ENCODE peak calls at places on chromosomes 1 and 21, in seven cellular contexts. W is stomach, G is GM12891, K is transverse colon, R is esophagus muscularis mucosa, F is HCT116, M is adrenal gland. H is an unnamed sample.

GRCh38 chr1:112872551-112872962 is 83.4 kb downstream of the SLC16A1 start:
- DNase-seq in R (no peak), M (no peak), W (no peak), K (no peak), F (no peak), G (no peak), H (no peak)

GRCh38 chr1:44405041-44405803 is at the start of gene RNF220:
- DNase-seq in W (peak; percentile 42), M (peak; percentile 35), R (no peak), K (peak; percentile 42), G (no peak), F (peak; percentile 79), H (peak; percentile 65)

GRCh38 chr1:198890531-198890930 is 251.7 kb downstream of the PTPRC start:
- DNase-seq in R (no peak), W (no peak), M (no peak), F (no peak), G (no peak), K (no peak), H (no peak)

GRCh38 chr21:43209575-43210453 is 41.0 kb downstream of the CRYAA start:
- DNase-seq in W (no peak), G (no peak), M (peak; percentile 95), R (no peak), K (no peak), F (no peak), H (peak; percentile 97)

GRCh38 chr1:1782399-1783221 is 4.3 kb upstream of the NADK start:
- DNase-seq in F (no peak), W (peak; percentile 88), M (peak; percentile 72), G (no peak), R (peak; percentile 94), K (peak; percentile 86), H (peak; percentile 63)

GRCh38 chr1:26291433-26291832 is 11.5 kb downstream of the SH3BGRL3 start:
- DNase-seq in W (no peak), R (no peak), F (no peak), M (no peak), K (no peak), G (no peak), H (no peak)

GRCh38 chr1:72724951-72725863 is 442.9 kb upstream of the NEGR1 start:
- DNase-seq in G (no peak), F (no peak), W (no peak), K (no peak), M (no peak), R (no peak), H (no peak)

GRCh38 chr21:46048926-46049889 is 48.7 kb upstream of the COL6A2 start:
- DNase-seq in G (no peak), M (peak; percentile 67), R (peak; percentile 97), W (peak; percentile 54), F (no peak), K (peak; percentile 72), H (peak; percentile 75)

GRCh38 chr1:169047074-169047473 is 59.4 kb upstream of the ATP1B1 start:
- DNase-seq in W (no peak), R (peak; percentile 77), F (no peak), K (peak; percentile 34), G (no peak), M (no peak), H (no peak)

GRCh38 chr1:228041316-228041715 is 34.5 kb downstream of the WNT3A start:
- DNase-seq in F (no peak), K (no peak), G (no peak), R (no peak), W (no peak), M (no peak), H (no peak)

GRCh38 chr1:63698001-63698838 is 75.6 kb upstream of the ROR1 start:
- DNase-seq in M (peak; percentile 62), K (peak; percentile 37), W (peak; percentile 67), R (no peak), G (no peak), F (no peak), H (no peak)

GRCh38 chr1:25522240-25522639 is 21.2 kb upstream of the LDLRAP1 start:
- DNase-seq in R (no peak), K (no peak), W (no peak), G (no peak), F (no peak), M (no peak), H (no peak)

GRCh38 chr1:94202241-94202640 is 35.1 kb downstream of the ARHGAP29 start:
- DNase-seq in W (no peak), M (no peak), F (no peak), K (no peak), R (no peak), G (no peak), H (no peak)

GRCh38 chr1:169348356-169349036 is 19.1 kb downstream of the NME7 start:
- DNase-seq in F (peak; percentile 57), R (no peak), K (no peak), W (no peak), G (no peak), M (no peak), H (no peak)

GRCh38 chr1:10867138-10867721 is 70.8 kb upstream of the CASZ1 start:
- DNase-seq in F (no peak), G (peak; percentile 79), M (peak; percentile 57), W (peak; percentile 74), K (peak; percentile 69), R (no peak), H (peak; percentile 58)

GRCh38 chr1:222523852-222524251 is 24.1 kb downstream of the HHIPL2 start:
- DNase-seq in K (no peak), M (no peak), R (peak; percentile 60), G (no peak), W (no peak), F (no peak), H (no peak)

GRCh38 chr1:10860218-10860617 is 63.8 kb upstream of the CASZ1 start:
- DNase-seq in M (no peak), R (no peak), K (no peak), W (no peak), F (no peak), G (no peak), H (no peak)

GRCh38 chr1:6601865-6602668 is 602 bp downstream of the KLHL21 start:
- DNase-seq in W (peak; percentile 61), G (no peak), K (peak; percentile 42), F (no peak), R (no peak), M (peak; percentile 64), H (no peak)

GRCh38 chr1:117366281-117366981 is 818 bp upstream of the MAN1A2 start:
- DNase-seq in F (no peak), G (peak; percentile 75), K (peak; percentile 92), M (peak; percentile 86), W (peak; percentile 92), R (peak; percentile 93), H (peak; percentile 61)

GRCh38 chr1:183443025-183443424 is 24.8 kb upstream of the NMNAT2 start:
- DNase-seq in R (no peak), W (no peak), G (no peak), F (no peak), K (no peak), M (no peak), H (no peak)

GRCh38 chr21:45499970-45500575 is 42.2 kb downstream of the SLC19A1 start:
- DNase-seq in M (peak; percentile 5), W (no peak), G (no peak), K (no peak), F (no peak), R (no peak), H (no peak)

GRCh38 chr1:97070366-97070765 is 348.8 kb downstream of the PTBP2 start:
- DNase-seq in G (no peak), M (no peak), W (no peak), R (no peak), K (no peak), F (no peak), H (no peak)

GRCh38 chr1:227894306-227894721 is 53.4 kb downstream of the WNT9A start:
- DNase-seq in K (peak; percentile 1), F (no peak), M (no peak), G (no peak), R (no peak), W (peak; percentile 18), H (no peak)

GRCh38 chr21:36436829-36437744 is 42.8 kb downstream of the CLDN14 start:
- DNase-seq in M (no peak), W (no peak), R (no peak), K (no peak), F (no peak), G (no peak), H (no peak)

GRCh38 chr1:172429324-172430127 is 9.0 kb downstream of the C1orf105 start:
- DNase-seq in F (peak; percentile 63), K (peak; percentile 31), G (no peak), M (peak; percentile 33), R (no peak), W (peak; percentile 36), H (no peak)

GRCh38 chr1:208977012-208977411 is 606.5 kb upstream of the CAMK1G start:
- DNase-seq in G (no peak), W (no peak), F (no peak), M (no peak), R (no peak), K (no peak), H (no peak)

GRCh38 chr1:186722711-186723309 is 42.6 kb upstream of the PTGS2 start:
- DNase-seq in W (no peak), G (peak; percentile 19), R (no peak), M (no peak), K (no peak), F (peak; percentile 51), H (no peak)

GRCh38 chr1:209162651-209163050 is 420.9 kb upstream of the CAMK1G start:
- DNase-seq in K (no peak), R (no peak), G (no peak), M (no peak), F (no peak), W (no peak), H (no peak)

GRCh38 chr1:77948841-77949424 is 29.9 kb downstream of the FUBP1 start:
- DNase-seq in R (no peak), M (no peak), G (no peak), K (no peak), F (peak; percentile 3), W (no peak), H (no peak)

GRCh38 chr1:119662034-119662437 is 14.0 kb upstream of the ZNF697 start:
- DNase-seq in F (no peak), R (no peak), K (peak; percentile 9), M (no peak), G (no peak), W (no peak), H (no peak)

GRCh38 chr1:145978477-145978859 is 14.0 kb downstream of the POLR3GL start:
- DNase-seq in F (no peak), K (no peak), R (no peak), W (no peak), M (no peak), G (no peak), H (no peak)
- TF ChIP-seq POLR2A in F (no peak), K (no peak), R (no peak), W (no peak), M (no peak), G (no peak), H (no peak)

GRCh38 chr1:100038401-100039306 is 68.9 kb downstream of the SLC35A3 start:
- DNase-seq in R (peak; percentile 94), G (peak; percentile 28), M (peak; percentile 73), F (no peak), K (peak; percentile 79), W (peak; percentile 75), H (peak; percentile 20)
- TF ChIP-seq POLR2A in R (no peak), G (peak; percentile 35), M (peak; percentile 65), F (peak; percentile 13), K (peak; percentile 45), W (no peak), H (peak; percentile 9)

GRCh38 chr1:235682216-235682615 is 32.6 kb upstream of the GNG4 start:
- DNase-seq in K (no peak), M (no peak), G (no peak), F (no peak), W (no peak), R (no peak), H (no peak)
- TF ChIP-seq POLR2A in K (no peak), M (no peak), G (no peak), F (no peak), W (no peak), R (no peak), H (no peak)

GRCh38 chr1:7827134-7827955 is 25.5 kb downstream of the UTS2 start:
- DNase-seq in K (no peak), M (peak; percentile 17), W (no peak), F (no peak), R (no peak), G (no peak), H (no peak)
- TF ChIP-seq POLR2A in K (no peak), M (no peak), W (no peak), F (no peak), R (no peak), G (peak; percentile 63), H (no peak)